ENCODE peak calls at places on chromosomes 2 and 18, in five cellular contexts. One of them, this sample, is unnamed.

GRCh38 chr18:58004317-58004716 is 39.7 kb upstream of the NEDD4L start:
- DNase-seq in NCI-H1694: no peak
- DNase-seq in head of caudate nucleus: no peak
- DNase-seq in kidney epithelial cell: peak; percentile 49
- DNase-seq in GM04504: peak; percentile 16
- DNase-seq in this sample: no peak

GRCh38 chr2:6937157-6937556 is 19.9 kb downstream of the RNF144A start:
- DNase-seq in NCI-H1694: no peak
- DNase-seq in head of caudate nucleus: peak; percentile 11
- DNase-seq in kidney epithelial cell: no peak
- DNase-seq in GM04504: no peak
- DNase-seq in this sample: no peak

GRCh38 chr2:95332036-95332435 is 34.9 kb downstream of the KCNIP3 start:
- DNase-seq in NCI-H1694: no peak
- DNase-seq in head of caudate nucleus: no peak
- DNase-seq in kidney epithelial cell: no peak
- DNase-seq in GM04504: no peak
- DNase-seq in this sample: no peak

GRCh38 chr2:102059151-102059550 is 67.4 kb downstream of the IL1R2 start:
- DNase-seq in NCI-H1694: no peak
- DNase-seq in head of caudate nucleus: no peak
- DNase-seq in kidney epithelial cell: no peak
- DNase-seq in GM04504: no peak
- DNase-seq in this sample: no peak

GRCh38 chr2:173205375-173205774 is 129.7 kb downstream of the MAP3K20 start:
- DNase-seq in NCI-H1694: no peak
- DNase-seq in head of caudate nucleus: peak; percentile 20
- DNase-seq in kidney epithelial cell: no peak
- DNase-seq in GM04504: peak; percentile 58
- DNase-seq in this sample: no peak

GRCh38 chr2:109125595-109126500 is 3.2 kb upstream of the SH3RF3 start:
- DNase-seq in NCI-H1694: no peak
- DNase-seq in head of caudate nucleus: no peak
- DNase-seq in kidney epithelial cell: peak; percentile 85
- DNase-seq in GM04504: peak; percentile 82
- DNase-seq in this sample: peak; percentile 56

GRCh38 chr2:68878753-68879152 is 7.6 kb upstream of the BMP10 start:
- DNase-seq in NCI-H1694: no peak
- DNase-seq in head of caudate nucleus: no peak
- DNase-seq in kidney epithelial cell: no peak
- DNase-seq in GM04504: no peak
- DNase-seq in this sample: no peak

GRCh38 chr18:11324510-11324909 is 175.1 kb upstream of the PIEZO2 start:
- DNase-seq in NCI-H1694: no peak
- DNase-seq in head of caudate nucleus: no peak
- DNase-seq in kidney epithelial cell: no peak
- DNase-seq in GM04504: no peak
- DNase-seq in this sample: no peak

GRCh38 chr18:12606592-12607315 is 51.2 kb downstream of the SPIRE1 start:
- DNase-seq in NCI-H1694: no peak
- DNase-seq in head of caudate nucleus: no peak
- DNase-seq in kidney epithelial cell: peak; percentile 74
- DNase-seq in GM04504: no peak
- DNase-seq in this sample: no peak

GRCh38 chr2:218465987-218466633 is 47.2 kb downstream of the VIL1 start:
- DNase-seq in NCI-H1694: peak; percentile 21
- DNase-seq in head of caudate nucleus: no peak
- DNase-seq in kidney epithelial cell: no peak
- DNase-seq in GM04504: peak; percentile 10
- DNase-seq in this sample: no peak

GRCh38 chr18:46204143-46204542 is 100.0 kb downstream of the HAUS1 start:
- DNase-seq in NCI-H1694: no peak
- DNase-seq in head of caudate nucleus: no peak
- DNase-seq in kidney epithelial cell: no peak
- DNase-seq in GM04504: no peak
- DNase-seq in this sample: no peak

GRCh38 chr18:9951022-9951859 is 37.4 kb downstream of the VAPA start:
- DNase-seq in NCI-H1694: peak; percentile 50
- DNase-seq in head of caudate nucleus: peak; percentile 37
- DNase-seq in kidney epithelial cell: peak; percentile 35
- DNase-seq in GM04504: peak; percentile 29
- DNase-seq in this sample: no peak

GRCh38 chr18:50715919-50716318 is 103.9 kb downstream of the MRO start:
- DNase-seq in NCI-H1694: no peak
- DNase-seq in head of caudate nucleus: peak; percentile 58
- DNase-seq in kidney epithelial cell: no peak
- DNase-seq in GM04504: no peak
- DNase-seq in this sample: no peak

GRCh38 chr2:54461251-54461650 is 5.1 kb downstream of the SPTBN1 start:
- DNase-seq in NCI-H1694: no peak
- DNase-seq in head of caudate nucleus: no peak
- DNase-seq in kidney epithelial cell: no peak
- DNase-seq in GM04504: no peak
- DNase-seq in this sample: no peak

GRCh38 chr18:47587587-47587986 is 336.1 kb upstream of the SKOR2 start:
- DNase-seq in NCI-H1694: no peak
- DNase-seq in head of caudate nucleus: no peak
- DNase-seq in kidney epithelial cell: no peak
- DNase-seq in GM04504: no peak
- DNase-seq in this sample: no peak

GRCh38 chr18:21327101-21327500 is 85.1 kb downstream of the GREB1L start:
- DNase-seq in NCI-H1694: no peak
- DNase-seq in head of caudate nucleus: no peak
- DNase-seq in kidney epithelial cell: no peak
- DNase-seq in GM04504: no peak
- DNase-seq in this sample: no peak

GRCh38 chr18:46660955-46661749 is 4.1 kb upstream of the LOXHD1 start:
- DNase-seq in NCI-H1694: no peak
- DNase-seq in head of caudate nucleus: peak; percentile 91
- DNase-seq in kidney epithelial cell: no peak
- DNase-seq in GM04504: no peak
- DNase-seq in this sample: no peak

GRCh38 chr2:229601936-229602335 is 112.4 kb downstream of the DNER start:
- DNase-seq in NCI-H1694: no peak
- DNase-seq in head of caudate nucleus: no peak
- DNase-seq in kidney epithelial cell: no peak
- DNase-seq in GM04504: no peak
- DNase-seq in this sample: no peak

GRCh38 chr2:16069663-16069932 is 129.2 kb downstream of the MYCN start:
- DNase-seq in NCI-H1694: no peak
- DNase-seq in head of caudate nucleus: no peak
- DNase-seq in kidney epithelial cell: no peak
- DNase-seq in GM04504: no peak
- DNase-seq in this sample: no peak

GRCh38 chr2:149290662-149291061 is 39.7 kb upstream of the LYPD6 start:
- DNase-seq in NCI-H1694: no peak
- DNase-seq in head of caudate nucleus: no peak
- DNase-seq in kidney epithelial cell: no peak
- DNase-seq in GM04504: no peak
- DNase-seq in this sample: no peak

GRCh38 chr2:234851451-234851850 is 100.4 kb upstream of the SH3BP4 start:
- DNase-seq in NCI-H1694: no peak
- DNase-seq in head of caudate nucleus: no peak
- DNase-seq in kidney epithelial cell: no peak
- DNase-seq in GM04504: no peak
- DNase-seq in this sample: no peak

GRCh38 chr18:36300211-36300610 is 2.7 kb downstream of the FHOD3 start:
- DNase-seq in NCI-H1694: no peak
- DNase-seq in head of caudate nucleus: no peak
- DNase-seq in kidney epithelial cell: no peak
- DNase-seq in GM04504: no peak
- DNase-seq in this sample: no peak

GRCh38 chr2:47512581-47513083 is 109.7 kb downstream of the MSH2 start:
- DNase-seq in NCI-H1694: no peak
- DNase-seq in head of caudate nucleus: no peak
- DNase-seq in kidney epithelial cell: no peak
- DNase-seq in GM04504: no peak
- DNase-seq in this sample: no peak

GRCh38 chr2:154804451-154804850 is 106.0 kb downstream of the KCNJ3 start:
- DNase-seq in NCI-H1694: no peak
- DNase-seq in head of caudate nucleus: no peak
- DNase-seq in kidney epithelial cell: no peak
- DNase-seq in GM04504: no peak
- DNase-seq in this sample: no peak

GRCh38 chr2:119384971-119385370 is 18.2 kb downstream of the DBI start:
- DNase-seq in NCI-H1694: no peak
- DNase-seq in head of caudate nucleus: no peak
- DNase-seq in kidney epithelial cell: no peak
- DNase-seq in GM04504: no peak
- DNase-seq in this sample: no peak

GRCh38 chr18:9323750-9324445 is 10.7 kb upstream of the TWSG1 start:
- DNase-seq in NCI-H1694: no peak
- DNase-seq in head of caudate nucleus: no peak
- DNase-seq in kidney epithelial cell: no peak
- DNase-seq in GM04504: no peak
- DNase-seq in this sample: no peak

GRCh38 chr18:13137939-13138821 is 80.4 kb upstream of the LDLRAD4 start:
- DNase-seq in NCI-H1694: no peak
- DNase-seq in head of caudate nucleus: peak; percentile 59
- DNase-seq in kidney epithelial cell: no peak
- DNase-seq in GM04504: no peak
- DNase-seq in this sample: no peak

GRCh38 chr18:77059294-77059916 is 73.2 kb downstream of the MBP start:
- DNase-seq in NCI-H1694: peak; percentile 11
- DNase-seq in head of caudate nucleus: no peak
- DNase-seq in kidney epithelial cell: no peak
- DNase-seq in GM04504: no peak
- DNase-seq in this sample: no peak

GRCh38 chr2:207681431-207681830 is 30.0 kb upstream of the CCNYL1 start:
- DNase-seq in NCI-H1694: no peak
- DNase-seq in head of caudate nucleus: no peak
- DNase-seq in kidney epithelial cell: no peak
- DNase-seq in GM04504: no peak
- DNase-seq in this sample: no peak

This sample was measured in keratinocyte.